ENCODE peak calls at places on chromosomes 3 and 15, in five cellular contexts. One of them, this sample, is unnamed.

GRCh38 chr3:127066635-127067034 is 83.7 kb downstream of the PLXNA1 start:
- DNase-seq in breast epithelium: no peak
- DNase-seq in Peyer's patch: no peak
- DNase-seq in transverse colon: no peak
- DNase-seq in sigmoid colon: peak
- DNase-seq in this sample: no peak

GRCh38 chr3:133371676-133372075 is 28.2 kb upstream of the BFSP2 start:
- DNase-seq in breast epithelium: no peak
- DNase-seq in Peyer's patch: no peak
- DNase-seq in transverse colon: no peak
- DNase-seq in sigmoid colon: no peak
- DNase-seq in this sample: no peak

GRCh38 chr15:88704791-88705768 is 66.3 kb downstream of the ISG20 start:
- DNase-seq in breast epithelium: no peak
- DNase-seq in Peyer's patch: no peak
- DNase-seq in transverse colon: peak
- DNase-seq in sigmoid colon: peak
- DNase-seq in this sample: peak

GRCh38 chr3:50708620-50709019 is 33.9 kb downstream of the DOCK3 start:
- DNase-seq in breast epithelium: no peak
- DNase-seq in Peyer's patch: no peak
- DNase-seq in transverse colon: no peak
- DNase-seq in sigmoid colon: no peak
- DNase-seq in this sample: no peak

GRCh38 chr15:74458473-74458872 is 2.5 kb downstream of the UBL7 start:
- DNase-seq in breast epithelium: no peak
- DNase-seq in Peyer's patch: no peak
- DNase-seq in transverse colon: no peak
- DNase-seq in sigmoid colon: no peak
- DNase-seq in this sample: no peak

GRCh38 chr3:52533623-52534280 is at the start of gene NT5DC2:
- DNase-seq in breast epithelium: peak
- DNase-seq in Peyer's patch: peak
- DNase-seq in transverse colon: peak
- DNase-seq in sigmoid colon: peak
- DNase-seq in this sample: no peak

GRCh38 chr15:52100807-52101206 is 11.8 kb downstream of the BCL2L10 start:
- DNase-seq in breast epithelium: peak
- DNase-seq in Peyer's patch: peak
- DNase-seq in transverse colon: peak
- DNase-seq in sigmoid colon: peak
- DNase-seq in this sample: peak

GRCh38 chr3:161042023-161042501 is 63.1 kb downstream of the B3GALNT1 start:
- DNase-seq in breast epithelium: no peak
- DNase-seq in Peyer's patch: no peak
- DNase-seq in transverse colon: no peak
- DNase-seq in sigmoid colon: no peak
- DNase-seq in this sample: no peak

GRCh38 chr3:76668653-76669052 is 371.2 kb upstream of the ROBO2 start:
- DNase-seq in breast epithelium: no peak
- DNase-seq in Peyer's patch: no peak
- DNase-seq in transverse colon: no peak
- DNase-seq in sigmoid colon: no peak
- DNase-seq in this sample: no peak

GRCh38 chr15:74378853-74379252 is 11.4 kb upstream of the CYP11A1 start:
- DNase-seq in breast epithelium: peak
- DNase-seq in Peyer's patch: no peak
- DNase-seq in transverse colon: no peak
- DNase-seq in sigmoid colon: no peak
- DNase-seq in this sample: no peak

GRCh38 chr15:74750759-74751158 is 2.1 kb downstream of the CYP1A2 start:
- DNase-seq in breast epithelium: no peak
- DNase-seq in Peyer's patch: no peak
- DNase-seq in transverse colon: no peak
- DNase-seq in sigmoid colon: no peak
- DNase-seq in this sample: no peak

GRCh38 chr15:52787123-52787503 is 3.0 kb downstream of the ONECUT1 start:
- DNase-seq in breast epithelium: no peak
- DNase-seq in Peyer's patch: no peak
- DNase-seq in transverse colon: no peak
- DNase-seq in sigmoid colon: no peak
- DNase-seq in this sample: no peak

GRCh38 chr3:185712337-185712736 is 112.5 kb downstream of the IGF2BP2 start:
- DNase-seq in breast epithelium: no peak
- DNase-seq in Peyer's patch: no peak
- DNase-seq in transverse colon: no peak
- DNase-seq in sigmoid colon: no peak
- DNase-seq in this sample: no peak

GRCh38 chr3:174099724-174100123 is 702.2 kb downstream of the NLGN1 start:
- DNase-seq in breast epithelium: no peak
- DNase-seq in Peyer's patch: no peak
- DNase-seq in transverse colon: no peak
- DNase-seq in sigmoid colon: no peak
- DNase-seq in this sample: no peak

GRCh38 chr3:86104154-86104553 is 886.8 kb downstream of the VGLL3 start:
- DNase-seq in breast epithelium: no peak
- DNase-seq in Peyer's patch: no peak
- DNase-seq in transverse colon: no peak
- DNase-seq in sigmoid colon: no peak
- DNase-seq in this sample: no peak

GRCh38 chr3:42024578-42025387 is 62.9 kb upstream of the ULK4 start:
- DNase-seq in breast epithelium: no peak
- DNase-seq in Peyer's patch: no peak
- DNase-seq in transverse colon: no peak
- DNase-seq in sigmoid colon: no peak
- DNase-seq in this sample: no peak

GRCh38 chr3:178802993-178803693 is 266.9 kb downstream of the KCNMB2 start:
- DNase-seq in breast epithelium: no peak
- DNase-seq in Peyer's patch: no peak
- DNase-seq in transverse colon: no peak
- DNase-seq in sigmoid colon: no peak
- DNase-seq in this sample: no peak

GRCh38 chr15:70788114-70789049 is 25.0 kb upstream of the UACA start:
- DNase-seq in breast epithelium: no peak
- DNase-seq in Peyer's patch: no peak
- DNase-seq in transverse colon: no peak
- DNase-seq in sigmoid colon: no peak
- DNase-seq in this sample: no peak

GRCh38 chr3:66493464-66494099 is 7.2 kb downstream of the LRIG1 start:
- DNase-seq in breast epithelium: no peak
- DNase-seq in Peyer's patch: no peak
- DNase-seq in transverse colon: peak
- DNase-seq in sigmoid colon: no peak
- DNase-seq in this sample: no peak

GRCh38 chr3:184506579-184506978 is 55.0 kb upstream of the EPHB3 start:
- DNase-seq in breast epithelium: no peak
- DNase-seq in Peyer's patch: no peak
- DNase-seq in transverse colon: no peak
- DNase-seq in sigmoid colon: no peak
- DNase-seq in this sample: no peak

GRCh38 chr3:124621498-124621897 is 108.8 kb upstream of the UMPS start:
- DNase-seq in breast epithelium: no peak
- DNase-seq in Peyer's patch: no peak
- DNase-seq in transverse colon: no peak
- DNase-seq in sigmoid colon: no peak
- DNase-seq in this sample: no peak

GRCh38 chr15:25727116-25727515 is 136.0 kb downstream of the ATP10A start:
- DNase-seq in breast epithelium: peak
- DNase-seq in Peyer's patch: no peak
- DNase-seq in transverse colon: no peak
- DNase-seq in sigmoid colon: peak
- DNase-seq in this sample: no peak

GRCh38 chr15:61879219-61879618 is 181.0 kb downstream of the VPS13C start:
- DNase-seq in breast epithelium: no peak
- DNase-seq in Peyer's patch: no peak
- DNase-seq in transverse colon: peak
- DNase-seq in sigmoid colon: no peak
- DNase-seq in this sample: no peak

GRCh38 chr3:183711516-183711915 is 13.9 kb downstream of the YEATS2 start:
- DNase-seq in breast epithelium: no peak
- DNase-seq in Peyer's patch: no peak
- DNase-seq in transverse colon: no peak
- DNase-seq in sigmoid colon: no peak
- DNase-seq in this sample: no peak

GRCh38 chr3:169384576-169384975 is 278.9 kb downstream of the MECOM start:
- DNase-seq in breast epithelium: no peak
- DNase-seq in Peyer's patch: no peak
- DNase-seq in transverse colon: peak
- DNase-seq in sigmoid colon: no peak
- DNase-seq in this sample: no peak

GRCh38 chr3:18725668-18726407 is 300.7 kb upstream of the SATB1 start:
- DNase-seq in breast epithelium: no peak
- DNase-seq in Peyer's patch: no peak
- DNase-seq in transverse colon: no peak
- DNase-seq in sigmoid colon: no peak
- DNase-seq in this sample: no peak

GRCh38 chr3:179882322-179882721 is 154.4 kb downstream of the PEX5L start:
- DNase-seq in breast epithelium: no peak
- DNase-seq in Peyer's patch: no peak
- DNase-seq in transverse colon: no peak
- DNase-seq in sigmoid colon: no peak
- DNase-seq in this sample: no peak

GRCh38 chr3:32288819-32289218 is 50.3 kb downstream of the CMTM8 start:
- DNase-seq in breast epithelium: no peak
- DNase-seq in Peyer's patch: no peak
- DNase-seq in transverse colon: no peak
- DNase-seq in sigmoid colon: no peak
- DNase-seq in this sample: no peak

GRCh38 chr3:171789759-171790505 is 20.4 kb downstream of the PLD1 start:
- DNase-seq in breast epithelium: no peak
- DNase-seq in Peyer's patch: no peak
- DNase-seq in transverse colon: no peak
- DNase-seq in sigmoid colon: no peak
- DNase-seq in this sample: no peak

GRCh38 chr3:11555211-11555782 is 88.4 kb downstream of the VGLL4 start:
- DNase-seq in breast epithelium: no peak
- DNase-seq in Peyer's patch: no peak
- DNase-seq in transverse colon: no peak
- DNase-seq in sigmoid colon: no peak
- DNase-seq in this sample: peak

GRCh38 chr3:101068876-101069606 is 75.8 kb upstream of the ABI3BP start:
- DNase-seq in breast epithelium: no peak
- DNase-seq in Peyer's patch: no peak
- DNase-seq in transverse colon: no peak
- DNase-seq in sigmoid colon: no peak
- DNase-seq in this sample: no peak

GRCh38 chr15:81295466-81296145 is 28.3 kb downstream of the STARD5 start:
- DNase-seq in breast epithelium: no peak
- DNase-seq in Peyer's patch: no peak
- DNase-seq in transverse colon: peak
- DNase-seq in sigmoid colon: no peak
- DNase-seq in this sample: no peak

GRCh38 chr3:149377408-149378111 is at the start of gene TM4SF1:
- DNase-seq in breast epithelium: peak
- DNase-seq in Peyer's patch: no peak
- DNase-seq in transverse colon: peak
- DNase-seq in sigmoid colon: peak
- DNase-seq in this sample: peak

GRCh38 chr15:78524230-78524629 is 16.0 kb upstream of the PSMA4 start:
- DNase-seq in breast epithelium: no peak
- DNase-seq in Peyer's patch: no peak
- DNase-seq in transverse colon: no peak
- DNase-seq in sigmoid colon: no peak
- DNase-seq in this sample: no peak

GRCh38 chr3:125078961-125079674 is 23.3 kb upstream of the HEG1 start:
- DNase-seq in breast epithelium: no peak
- DNase-seq in Peyer's patch: no peak
- DNase-seq in transverse colon: no peak
- DNase-seq in sigmoid colon: no peak
- DNase-seq in this sample: no peak

GRCh38 chr3:13067778-13068177 is 5.5 kb downstream of the IQSEC1 start:
- DNase-seq in breast epithelium: no peak
- DNase-seq in Peyer's patch: no peak
- DNase-seq in transverse colon: no peak
- DNase-seq in sigmoid colon: no peak
- DNase-seq in this sample: no peak

GRCh38 chr3:13064964-13065363 is 8.3 kb downstream of the IQSEC1 start:
- DNase-seq in breast epithelium: no peak
- DNase-seq in Peyer's patch: no peak
- DNase-seq in transverse colon: no peak
- DNase-seq in sigmoid colon: no peak
- DNase-seq in this sample: no peak

GRCh38 chr3:13064469-13064868 is 8.8 kb downstream of the IQSEC1 start:
- DNase-seq in breast epithelium: no peak
- DNase-seq in Peyer's patch: no peak
- DNase-seq in transverse colon: no peak
- DNase-seq in sigmoid colon: no peak
- DNase-seq in this sample: no peak

GRCh38 chr3:13065727-13066126 is 7.5 kb downstream of the IQSEC1 start:
- DNase-seq in breast epithelium: no peak
- DNase-seq in Peyer's patch: no peak
- DNase-seq in transverse colon: no peak
- DNase-seq in sigmoid colon: no peak
- DNase-seq in this sample: no peak

DNA sequence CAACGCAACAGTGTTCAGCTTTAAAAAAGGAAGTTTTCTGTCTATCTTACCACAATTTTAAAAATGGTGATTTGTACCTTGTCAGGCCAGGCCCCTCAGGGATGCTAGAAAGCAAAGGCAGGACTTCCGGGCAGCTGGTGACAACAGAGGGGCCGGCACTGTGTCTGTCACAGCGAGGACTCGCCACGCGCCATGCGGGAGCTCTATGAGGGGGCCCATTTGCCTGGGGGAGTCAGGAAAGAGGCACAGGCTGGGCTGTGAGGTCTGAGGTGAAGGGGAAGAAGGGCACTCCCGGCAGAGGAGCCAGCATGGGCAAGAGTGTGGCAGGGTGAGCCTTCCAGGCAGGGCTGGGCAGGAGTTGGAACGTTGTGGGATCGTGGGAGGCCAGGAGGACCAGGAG is 7.0 kb downstream of the IQSEC1 start:
- DNase-seq in breast epithelium: no peak
- DNase-seq in Peyer's patch: no peak
- DNase-seq in transverse colon: no peak
- DNase-seq in sigmoid colon: no peak
- DNase-seq in this sample: no peak
- TF ChIP-seq POLR2A in breast epithelium: no peak
- TF ChIP-seq POLR2A in Peyer's patch: no peak
- TF ChIP-seq POLR2A in transverse colon: no peak
- TF ChIP-seq POLR2A in sigmoid colon: no peak
- TF ChIP-seq POLR2A in this sample: no peak

GRCh38 chr15:65530318-65531111 is at the start of gene HACD3:
- DNase-seq in breast epithelium: peak
- DNase-seq in Peyer's patch: peak
- DNase-seq in transverse colon: peak
- DNase-seq in sigmoid colon: peak
- DNase-seq in this sample: peak
- TF ChIP-seq POLR2A in breast epithelium: no peak
- TF ChIP-seq POLR2A in Peyer's patch: no peak
- TF ChIP-seq POLR2A in transverse colon: peak
- TF ChIP-seq POLR2A in sigmoid colon: peak
- TF ChIP-seq POLR2A in this sample: peak

GRCh38 chr15:26767169-26767670 is 5.6 kb downstream of the GABRB3 start:
- DNase-seq in breast epithelium: no peak
- DNase-seq in Peyer's patch: no peak
- DNase-seq in transverse colon: no peak
- DNase-seq in sigmoid colon: no peak
- DNase-seq in this sample: no peak
- TF ChIP-seq POLR2A in breast epithelium: no peak
- TF ChIP-seq POLR2A in Peyer's patch: no peak
- TF ChIP-seq POLR2A in transverse colon: no peak
- TF ChIP-seq POLR2A in sigmoid colon: no peak
- TF ChIP-seq POLR2A in this sample: no peak

GRCh38 chr3:98561727-98562521 is 30.1 kb downstream of the GPR15 start:
- DNase-seq in breast epithelium: no peak
- DNase-seq in Peyer's patch: no peak
- DNase-seq in transverse colon: no peak
- DNase-seq in sigmoid colon: no peak
- DNase-seq in this sample: no peak
- TF ChIP-seq POLR2A in breast epithelium: no peak
- TF ChIP-seq POLR2A in Peyer's patch: no peak
- TF ChIP-seq POLR2A in transverse colon: no peak
- TF ChIP-seq POLR2A in sigmoid colon: no peak
- TF ChIP-seq POLR2A in this sample: no peak